ENCODE peak calls at places on chromosomes 16 and 17, in five cellular contexts. E, K, F, Z and W are unnamed samples.

GRCh38 chr17:64498308-64499203 is 1.7 kb upstream of the POLG2 start:
- DNase-seq in E (no peak), K (no peak), F (no peak), Z (no peak), W (no peak)

GRCh38 chr17:59829217-59830006 is 63.3 kb downstream of the TUBD1 start:
- DNase-seq in E (peak; percentile 84), K (no peak), F (no peak), Z (no peak), W (no peak)

GRCh38 chr16:14491831-14492529 is 138.1 kb downstream of the PARN start:
- DNase-seq in E (no peak), K (no peak), F (no peak), Z (no peak), W (no peak)

GRCh38 chr17:17350491-17351355 is 47.5 kb downstream of the NT5M start:
- DNase-seq in E (no peak), K (peak; percentile 59), F (no peak), Z (no peak), W (no peak)

GRCh38 chr16:4404247-4404966 is 12.0 kb downstream of the CORO7 start:
- DNase-seq in E (no peak), K (no peak), F (no peak), Z (peak; percentile 62), W (peak; percentile 73)

GRCh38 chr16:86530251-86531192 is 20.2 kb downstream of the FOXF1 start:
- DNase-seq in E (no peak), K (no peak), F (no peak), Z (no peak), W (peak; percentile 58)

GRCh38 chr17:2071421-2072281 is 16.7 kb downstream of the HIC1 start:
- DNase-seq in E (no peak), K (no peak), F (peak; percentile 53), Z (no peak), W (peak; percentile 90)

GRCh38 chr16:29989111-29989858 is 6.1 kb downstream of the HIRIP3 start:
- DNase-seq in E (no peak), K (no peak), F (peak; percentile 75), Z (no peak), W (no peak)

GRCh38 chr17:47733414-47734288 is 615 bp downstream of the TBX21 start:
- DNase-seq in E (no peak), K (peak; percentile 61), F (peak; percentile 24), Z (no peak), W (no peak)

GRCh38 chr17:2449486-2449885 is 48.6 kb upstream of the MNT start:
- DNase-seq in E (no peak), K (no peak), F (no peak), Z (no peak), W (no peak)

GRCh38 chr17:4536259-4536741 is 18.9 kb downstream of the MYBBP1A start:
- DNase-seq in E (no peak), K (no peak), F (no peak), Z (peak; percentile 13), W (peak; percentile 79)

GRCh38 chr17:76472258-76472645 is 4.8 kb downstream of the AANAT start:
- DNase-seq in E (no peak), K (no peak), F (no peak), Z (no peak), W (no peak)

GRCh38 chr16:13480801-13481200 is 439.2 kb upstream of the ERCC4 start:
- DNase-seq in E (no peak), K (no peak), F (no peak), Z (no peak), W (no peak)

GRCh38 chr17:6232768-6233130 is 162.6 kb downstream of the WSCD1 start:
- DNase-seq in E (no peak), K (no peak), F (no peak), Z (no peak), W (no peak)

GRCh38 chr17:27269201-27269600 is 24.7 kb upstream of the WSB1 start:
- DNase-seq in E (no peak), K (no peak), F (no peak), Z (no peak), W (no peak)

GRCh38 chr17:62187681-62188080 is 122.6 kb upstream of the MED13 start:
- DNase-seq in E (no peak), K (no peak), F (no peak), Z (no peak), W (no peak)

GRCh38 chr16:62985727-62986126 is 949.5 kb upstream of the CDH8 start:
- DNase-seq in E (no peak), K (no peak), F (no peak), Z (no peak), W (no peak)

GRCh38 chr16:72203401-72203800 is 31.4 kb upstream of the PMFBP1 start:
- DNase-seq in E (no peak), K (peak; percentile 69), F (peak; percentile 42), Z (no peak), W (no peak)

GRCh38 chr17:65696739-65697394 is 135.4 kb upstream of the AXIN2 start:
- DNase-seq in E (no peak), K (no peak), F (no peak), Z (no peak), W (no peak)

GRCh38 chr16:80804451-80805383 is at the start of gene CDYL2:
- DNase-seq in E (no peak), K (no peak), F (peak; percentile 49), Z (peak; percentile 21), W (peak; percentile 82)

GRCh38 chr17:81640011-81640410 is 3.0 kb downstream of the TSPAN10 start:
- DNase-seq in E (no peak), K (no peak), F (no peak), Z (no peak), W (peak; percentile 28)

GRCh38 chr16:29975811-29976511 is 2.3 kb downstream of the TAOK2 start:
- DNase-seq in E (no peak), K (no peak), F (no peak), Z (no peak), W (no peak)

GRCh38 chr16:9033125-9033830 is 58.2 kb upstream of the HAPSTR1 start:
- DNase-seq in E (no peak), K (no peak), F (peak; percentile 36), Z (no peak), W (no peak)

GRCh38 chr16:53925011-53925410 is 221.1 kb downstream of the FTO start:
- DNase-seq in E (no peak), K (no peak), F (no peak), Z (no peak), W (no peak)

GRCh38 chr17:80833952-80834895 is 157.4 kb upstream of the CHMP6 start:
- DNase-seq in E (no peak), K (peak; percentile 56), F (peak; percentile 44), Z (no peak), W (peak; percentile 62)

GRCh38 chr17:37089998-37090397 is 141.2 kb downstream of the AATF start:
- DNase-seq in E (no peak), K (no peak), F (no peak), Z (peak; percentile 78), W (no peak)

GRCh38 chr17:56441331-56441730 is 152.2 kb upstream of the NOG start:
- DNase-seq in E (no peak), K (no peak), F (no peak), Z (no peak), W (no peak)

GRCh38 chr17:68491381-68491849 is 20.8 kb upstream of the PRKAR1A start:
- DNase-seq in E (no peak), K (peak; percentile 71), F (peak; percentile 71), Z (no peak), W (no peak)

GRCh38 chr17:42675984-42676423 is 790 bp downstream of the PLEKHH3 start:
- DNase-seq in E (no peak), K (peak; percentile 85), F (no peak), Z (no peak), W (peak; percentile 88)

GRCh38 chr17:50627782-50628601 is 6.7 kb upstream of the ABCC3 start:
- DNase-seq in E (no peak), K (no peak), F (no peak), Z (no peak), W (peak; percentile 78)

GRCh38 chr17:8148560-8148959 is 3.6 kb downstream of the PER1 start:
- DNase-seq in E (no peak), K (no peak), F (no peak), Z (no peak), W (peak; percentile 72)

GRCh38 chr16:70715113-70715711 is 29.4 kb upstream of the MTSS2 start:
- DNase-seq in E (peak; percentile 100), K (peak; percentile 99), F (peak; percentile 66), Z (peak; percentile 1), W (peak; percentile 97)

GRCh38 chr16:12565423-12565822 is 238.3 kb downstream of the CPPED1 start:
- DNase-seq in E (no peak), K (no peak), F (no peak), Z (no peak), W (no peak)

GRCh38 chr16:86305440-86305839 is 204.9 kb upstream of the FOXF1 start:
- DNase-seq in E (no peak), K (no peak), F (peak; percentile 26), Z (no peak), W (no peak)

GRCh38 chr16:4402439-4403132 is 13.8 kb downstream of the CORO7 start:
- DNase-seq in E (no peak), K (peak; percentile 90), F (peak; percentile 76), Z (peak; percentile 57), W (peak; percentile 94)

GRCh38 chr17:45719335-45720071 is 64.6 kb upstream of the CRHR1 start:
- DNase-seq in E (no peak), K (no peak), F (no peak), Z (no peak), W (no peak)

DNA sequence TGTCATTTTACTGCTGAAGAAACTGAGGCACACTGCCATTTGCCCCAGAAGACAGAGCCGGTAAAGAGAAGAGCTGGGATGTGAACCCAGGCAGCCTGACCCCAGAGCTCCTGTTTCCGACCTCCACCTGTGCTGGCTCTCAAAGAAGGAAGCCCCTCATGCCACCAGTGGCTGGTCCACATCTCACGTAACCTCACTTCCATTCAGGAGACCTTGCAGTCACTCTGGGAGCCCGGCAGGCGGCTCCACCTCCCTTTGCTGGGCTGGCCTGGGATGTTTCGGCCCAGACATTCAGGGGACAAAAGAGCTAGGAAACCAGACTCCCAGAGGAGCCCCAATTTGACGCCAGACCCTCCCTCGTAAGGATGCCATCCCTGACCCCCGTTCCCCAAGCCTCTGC is 2.9 kb downstream of the TAF1C start:
- DNase-seq in E (no peak), K (no peak), F (no peak), Z (no peak), W (no peak)
- TF ChIP-seq CTCF in E (peak; percentile 15), K (no peak), F (no peak), Z (no peak), W (no peak)

GRCh38 chr17:29620779-29621500 is 1.8 kb downstream of the CORO6 start:
- DNase-seq in E (no peak), K (peak; percentile 68), F (no peak), Z (no peak), W (no peak)
- H3K4me3 ChIP-seq in E (no peak overlapping the region), K (peak overlapping the region; percentile 67), F (no peak overlapping the region), Z (no peak overlapping the region), W (no peak overlapping the region)

DNA sequence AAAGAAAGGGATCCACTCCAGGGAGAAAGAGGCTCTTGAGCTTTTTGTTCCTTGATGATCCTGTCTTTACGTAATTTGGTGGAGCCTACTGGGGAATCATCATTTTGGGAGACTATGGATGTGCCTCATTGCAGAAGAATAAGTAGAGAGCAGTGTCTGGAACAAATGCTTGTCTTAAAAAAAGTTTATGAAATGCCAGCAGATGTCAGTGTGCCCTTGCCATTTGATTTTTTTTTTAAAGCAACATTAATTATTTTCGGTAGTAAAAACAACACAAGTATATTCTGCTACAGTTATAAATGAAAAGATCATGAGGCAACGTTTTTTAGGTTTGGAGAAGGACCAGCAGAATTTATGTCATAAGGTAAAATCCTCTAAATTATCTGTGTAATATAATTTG is 934.8 kb upstream of the EEF2KMT start:
- DNase-seq in E (no peak), K (no peak), F (no peak), Z (no peak), W (no peak)
- TF ChIP-seq CTCF in E (no peak), K (no peak), F (no peak), Z (no peak), W (no peak)

GRCh38 chr17:35063514-35064223 is at the start of gene RFFL:
- DNase-seq in E (peak; percentile 87), K (peak; percentile 94), F (peak; percentile 90), Z (peak; percentile 92), W (peak; percentile 91)
- H3K4me3 ChIP-seq in E (no peak within 1 kb of the TSS), K (peak within 1 kb of the TSS; percentile 8), F (no peak within 1 kb of the TSS), Z (no peak within 1 kb of the TSS), W (peak within 1 kb of the TSS; percentile 52)